ENCODE peak calls at places on chromosomes 4 and X, in ten cellular contexts. One of them, this sample, is unnamed.

GRCh38 chr4:187088070-187088799 is 364.6 kb upstream of the FAT1 start:
- DNase-seq in BJ: no peak
- DNase-seq in activated T-helper 1 cell treated with Interleukin-2 at 50 U/mL for 16 hours: no peak
- DNase-seq in skeletal muscle cell: no peak
- DNase-seq in T-helper 9 cell: no peak
- DNase-seq in EL: no peak
- DNase-seq in activated T-cell treated with anti-CD3 and anti-CD28 coated beads for 48 hours: no peak
- DNase-seq in Daoy: no peak
- DNase-seq in right cardiac atrium: no peak
- DNase-seq in NCI-H2029: no peak
- DNase-seq in this sample: no peak

GRCh38 chrX:132758778-132759177 is 199.7 kb downstream of the HS6ST2 start:
- DNase-seq in NCI-H2029: no peak
- DNase-seq in BJ: no peak
- DNase-seq in T-helper 9 cell: no peak
- DNase-seq in right cardiac atrium: no peak
- DNase-seq in activated T-cell treated with anti-CD3 and anti-CD28 coated beads for 48 hours: no peak
- DNase-seq in skeletal muscle cell: no peak
- DNase-seq in EL: no peak
- DNase-seq in Daoy: peak
- DNase-seq in activated T-helper 1 cell treated with Interleukin-2 at 50 U/mL for 16 hours: no peak
- DNase-seq in this sample: no peak

GRCh38 chrX:112931900-112932299 is 91.3 kb upstream of the AMOT start:
- DNase-seq in skeletal muscle cell: no peak
- DNase-seq in EL: no peak
- DNase-seq in Daoy: no peak
- DNase-seq in activated T-helper 1 cell treated with Interleukin-2 at 50 U/mL for 16 hours: no peak
- DNase-seq in BJ: no peak
- DNase-seq in T-helper 9 cell: no peak
- DNase-seq in activated T-cell treated with anti-CD3 and anti-CD28 coated beads for 48 hours: no peak
- DNase-seq in NCI-H2029: no peak
- DNase-seq in right cardiac atrium: no peak
- DNase-seq in this sample: no peak

GRCh38 chrX:13069771-13070410 is 25.5 kb upstream of the FAM9C start:
- DNase-seq in activated T-helper 1 cell treated with Interleukin-2 at 50 U/mL for 16 hours: no peak
- DNase-seq in T-helper 9 cell: no peak
- DNase-seq in EL: no peak
- DNase-seq in Daoy: no peak
- DNase-seq in skeletal muscle cell: no peak
- DNase-seq in right cardiac atrium: no peak
- DNase-seq in activated T-cell treated with anti-CD3 and anti-CD28 coated beads for 48 hours: no peak
- DNase-seq in BJ: no peak
- DNase-seq in NCI-H2029: no peak
- DNase-seq in this sample: no peak

GRCh38 chr4:53161475-53162423 is 204.1 kb downstream of the SCFD2 start:
- DNase-seq in NCI-H2029: no peak
- DNase-seq in EL: no peak
- DNase-seq in activated T-helper 1 cell treated with Interleukin-2 at 50 U/mL for 16 hours: no peak
- DNase-seq in skeletal muscle cell: no peak
- DNase-seq in BJ: no peak
- DNase-seq in right cardiac atrium: no peak
- DNase-seq in activated T-cell treated with anti-CD3 and anti-CD28 coated beads for 48 hours: no peak
- DNase-seq in Daoy: no peak
- DNase-seq in T-helper 9 cell: no peak
- DNase-seq in this sample: no peak

GRCh38 chrX:44872319-44872816 is 620 bp upstream of the KDM6A start:
- DNase-seq in BJ: no peak
- DNase-seq in EL: no peak
- DNase-seq in T-helper 9 cell: peak
- DNase-seq in right cardiac atrium: peak
- DNase-seq in Daoy: no peak
- DNase-seq in activated T-helper 1 cell treated with Interleukin-2 at 50 U/mL for 16 hours: no peak
- DNase-seq in NCI-H2029: no peak
- DNase-seq in activated T-cell treated with anti-CD3 and anti-CD28 coated beads for 48 hours: no peak
- DNase-seq in skeletal muscle cell: no peak
- DNase-seq in this sample: peak

GRCh38 chr4:99875073-99875472 is 19.2 kb downstream of the LAMTOR3 start:
- DNase-seq in BJ: no peak
- DNase-seq in activated T-cell treated with anti-CD3 and anti-CD28 coated beads for 48 hours: no peak
- DNase-seq in right cardiac atrium: no peak
- DNase-seq in T-helper 9 cell: no peak
- DNase-seq in Daoy: no peak
- DNase-seq in EL: no peak
- DNase-seq in NCI-H2029: no peak
- DNase-seq in activated T-helper 1 cell treated with Interleukin-2 at 50 U/mL for 16 hours: no peak
- DNase-seq in skeletal muscle cell: no peak
- DNase-seq in this sample: no peak

GRCh38 chr4:108881190-108881589 is 118.3 kb upstream of the ETNPPL start:
- DNase-seq in right cardiac atrium: no peak
- DNase-seq in skeletal muscle cell: peak
- DNase-seq in activated T-helper 1 cell treated with Interleukin-2 at 50 U/mL for 16 hours: no peak
- DNase-seq in EL: peak
- DNase-seq in BJ: no peak
- DNase-seq in NCI-H2029: no peak
- DNase-seq in T-helper 9 cell: no peak
- DNase-seq in activated T-cell treated with anti-CD3 and anti-CD28 coated beads for 48 hours: no peak
- DNase-seq in Daoy: peak
- DNase-seq in this sample: peak

GRCh38 chrX:38484607-38485498 is 76.5 kb upstream of the TSPAN7 start:
- DNase-seq in T-helper 9 cell: no peak
- DNase-seq in skeletal muscle cell: no peak
- DNase-seq in activated T-helper 1 cell treated with Interleukin-2 at 50 U/mL for 16 hours: no peak
- DNase-seq in EL: no peak
- DNase-seq in Daoy: no peak
- DNase-seq in BJ: no peak
- DNase-seq in NCI-H2029: no peak
- DNase-seq in right cardiac atrium: no peak
- DNase-seq in activated T-cell treated with anti-CD3 and anti-CD28 coated beads for 48 hours: no peak
- DNase-seq in this sample: no peak

GRCh38 chrX:73131877-73132276 is 52.6 kb upstream of the PABPC1L2A start:
- DNase-seq in BJ: no peak
- DNase-seq in Daoy: no peak
- DNase-seq in EL: no peak
- DNase-seq in right cardiac atrium: no peak
- DNase-seq in T-helper 9 cell: no peak
- DNase-seq in NCI-H2029: no peak
- DNase-seq in activated T-cell treated with anti-CD3 and anti-CD28 coated beads for 48 hours: no peak
- DNase-seq in activated T-helper 1 cell treated with Interleukin-2 at 50 U/mL for 16 hours: no peak
- DNase-seq in skeletal muscle cell: no peak
- DNase-seq in this sample: no peak

GRCh38 chr4:140286503-140286902 is 86.9 kb upstream of the SCOC start:
- DNase-seq in activated T-helper 1 cell treated with Interleukin-2 at 50 U/mL for 16 hours: no peak
- DNase-seq in skeletal muscle cell: no peak
- DNase-seq in NCI-H2029: peak
- DNase-seq in activated T-cell treated with anti-CD3 and anti-CD28 coated beads for 48 hours: no peak
- DNase-seq in T-helper 9 cell: no peak
- DNase-seq in BJ: no peak
- DNase-seq in Daoy: no peak
- DNase-seq in EL: peak
- DNase-seq in right cardiac atrium: peak
- DNase-seq in this sample: peak

GRCh38 chr4:8547108-8547911 is 32.9 kb upstream of the GPR78 start:
- DNase-seq in EL: peak
- DNase-seq in BJ: no peak
- DNase-seq in T-helper 9 cell: no peak
- DNase-seq in Daoy: peak
- DNase-seq in right cardiac atrium: no peak
- DNase-seq in NCI-H2029: no peak
- DNase-seq in activated T-cell treated with anti-CD3 and anti-CD28 coated beads for 48 hours: no peak
- DNase-seq in skeletal muscle cell: no peak
- DNase-seq in activated T-helper 1 cell treated with Interleukin-2 at 50 U/mL for 16 hours: no peak
- DNase-seq in this sample: peak

GRCh38 chr4:15526924-15527592 is 57.4 kb downstream of the CC2D2A start:
- DNase-seq in Daoy: no peak
- DNase-seq in activated T-cell treated with anti-CD3 and anti-CD28 coated beads for 48 hours: no peak
- DNase-seq in right cardiac atrium: no peak
- DNase-seq in skeletal muscle cell: no peak
- DNase-seq in NCI-H2029: no peak
- DNase-seq in EL: no peak
- DNase-seq in activated T-helper 1 cell treated with Interleukin-2 at 50 U/mL for 16 hours: no peak
- DNase-seq in BJ: no peak
- DNase-seq in T-helper 9 cell: no peak
- DNase-seq in this sample: peak

GRCh38 chr4:56467284-56468096 is at the start of gene SRP72:
- DNase-seq in activated T-helper 1 cell treated with Interleukin-2 at 50 U/mL for 16 hours: peak
- DNase-seq in BJ: peak
- DNase-seq in right cardiac atrium: peak
- DNase-seq in NCI-H2029: peak
- DNase-seq in T-helper 9 cell: peak
- DNase-seq in EL: peak
- DNase-seq in activated T-cell treated with anti-CD3 and anti-CD28 coated beads for 48 hours: peak
- DNase-seq in Daoy: peak
- DNase-seq in skeletal muscle cell: peak
- DNase-seq in this sample: peak

GRCh38 chr4:149145803-149146202 is 669.8 kb downstream of the IQCM start:
- DNase-seq in right cardiac atrium: no peak
- DNase-seq in Daoy: no peak
- DNase-seq in activated T-cell treated with anti-CD3 and anti-CD28 coated beads for 48 hours: no peak
- DNase-seq in activated T-helper 1 cell treated with Interleukin-2 at 50 U/mL for 16 hours: no peak
- DNase-seq in T-helper 9 cell: no peak
- DNase-seq in NCI-H2029: no peak
- DNase-seq in BJ: peak
- DNase-seq in skeletal muscle cell: no peak
- DNase-seq in EL: peak
- DNase-seq in this sample: peak

GRCh38 chrX:118286066-118286758 is 59.7 kb upstream of the WDR44 start:
- DNase-seq in right cardiac atrium: no peak
- DNase-seq in T-helper 9 cell: no peak
- DNase-seq in Daoy: no peak
- DNase-seq in EL: no peak
- DNase-seq in activated T-cell treated with anti-CD3 and anti-CD28 coated beads for 48 hours: no peak
- DNase-seq in skeletal muscle cell: no peak
- DNase-seq in NCI-H2029: no peak
- DNase-seq in BJ: no peak
- DNase-seq in activated T-helper 1 cell treated with Interleukin-2 at 50 U/mL for 16 hours: no peak
- DNase-seq in this sample: peak

This sample was measured in kidney tubule cell.